ENCODE peak calls at places on chromosomes 11 and 22, in eight cellular contexts. T is fibroblast of pulmonary artery, J is Calu3, G is heart left ventricle, D is AG09309, E is mucosa of descending colon, A is upper lobe of right lung, F is cardiac fibroblast. K is an unnamed sample.

GRCh38 chr11:102368472-102368871 is 21.5 kb downstream of the BIRC2 start:
- DNase-seq in T (no peak), J (no peak), G (no peak), D (no peak), E (no peak), A (no peak), F (no peak), K (no peak)

GRCh38 chr11:78800089-78800690 is 225.5 kb upstream of the NARS2 start:
- DNase-seq in T (no peak), J (no peak), G (no peak), D (no peak), E (no peak), A (no peak), F (no peak), K (no peak)

GRCh38 chr11:69572861-69573260 is 68.1 kb upstream of the CCND1 start:
- DNase-seq in T (no peak), J (no peak), G (no peak), D (no peak), E (no peak), A (no peak), F (no peak), K (no peak)

GRCh38 chr11:59197990-59198389 is 14.7 kb downstream of the MPEG1 start:
- DNase-seq in T (peak), J (no peak), G (peak), D (peak), E (no peak), A (peak), F (peak), K (peak)

GRCh38 chr22:30354644-30355043 is 2.0 kb downstream of the SF3A1 start:
- DNase-seq in T (no peak), J (no peak), G (no peak), D (no peak), E (no peak), A (no peak), F (no peak), K (no peak)

GRCh38 chr11:18144243-18144642 is 11.9 kb downstream of the MRGPRX3 start:
- DNase-seq in T (no peak), J (peak), G (no peak), D (no peak), E (no peak), A (no peak), F (no peak), K (no peak)

GRCh38 chr22:36536717-36537116 is 7.8 kb upstream of the EIF3D start:
- DNase-seq in T (no peak), J (no peak), G (no peak), D (no peak), E (no peak), A (no peak), F (no peak), K (no peak)

GRCh38 chr11:70087446-70088167 is 9.5 kb downstream of the ANO1 start:
- DNase-seq in T (no peak), J (no peak), G (no peak), D (no peak), E (no peak), A (peak), F (no peak), K (no peak)

GRCh38 chr11:33452806-33453205 is 195.6 kb downstream of the HIPK3 start:
- DNase-seq in T (peak), J (peak), G (no peak), D (peak), E (no peak), A (no peak), F (peak), K (peak)

GRCh38 chr11:50182486-50182885 is 149.8 kb downstream of the OR4C45 start:
- DNase-seq in T (no peak), J (no peak), G (no peak), D (no peak), E (no peak), A (no peak), F (no peak), K (no peak)

GRCh38 chr22:38751422-38752346 is 4.1 kb downstream of the SUN2 start:
- DNase-seq in T (no peak), J (no peak), G (peak), D (no peak), E (peak), A (peak), F (no peak), K (no peak)

GRCh38 chr11:2420502-2421225 is 20.1 kb downstream of the TSSC4 start:
- DNase-seq in T (peak), J (peak), G (peak), D (no peak), E (peak), A (peak), F (peak), K (peak)

GRCh38 chr11:79400717-79401330 is 40.0 kb downstream of the TENM4 start:
- DNase-seq in T (peak), J (peak), G (peak), D (no peak), E (no peak), A (peak), F (peak), K (peak)

GRCh38 chr22:42862045-42862734 is 5.1 kb upstream of the ARFGAP3 start:
- DNase-seq in T (no peak), J (no peak), G (no peak), D (no peak), E (no peak), A (no peak), F (no peak), K (peak)

GRCh38 chr22:23218867-23219251 is 38.5 kb downstream of the BCR start:
- DNase-seq in T (peak), J (peak), G (peak), D (no peak), E (peak), A (peak), F (peak), K (no peak)

GRCh38 chr22:46450931-46451660 is 86.3 kb downstream of the CELSR1 start:
- DNase-seq in T (no peak), J (peak), G (no peak), D (no peak), E (peak), A (no peak), F (no peak), K (no peak)

GRCh38 chr11:17827006-17827405 is 92.4 kb downstream of the KCNC1 start:
- DNase-seq in T (no peak), J (no peak), G (no peak), D (no peak), E (no peak), A (no peak), F (no peak), K (no peak)

GRCh38 chr11:60607483-60607882 is 91.9 kb upstream of the MS4A8 start:
- DNase-seq in T (no peak), J (no peak), G (no peak), D (no peak), E (no peak), A (no peak), F (no peak), K (no peak)

GRCh38 chr22:36760716-36761115 is 15.2 kb downstream of the IFT27 start:
- DNase-seq in T (no peak), J (no peak), G (no peak), D (no peak), E (no peak), A (peak), F (no peak), K (no peak)

GRCh38 chr11:59615132-59615636 is 390 bp downstream of the OSBP start:
- DNase-seq in T (no peak), J (peak), G (peak), D (no peak), E (peak), A (peak), F (peak), K (no peak)

GRCh38 chr22:50671641-50672040 is 982 bp upstream of the SHANK3 start:
- DNase-seq in T (no peak), J (no peak), G (peak), D (no peak), E (no peak), A (no peak), F (no peak), K (no peak)

GRCh38 chr11:47154738-47155570 is 21.7 kb downstream of the ARFGAP2 start:
- DNase-seq in T (no peak), J (no peak), G (peak), D (no peak), E (no peak), A (no peak), F (no peak), K (no peak)

GRCh38 chr11:63560506-63561179 is 2.5 kb downstream of the PLAAT2 start:
- DNase-seq in T (no peak), J (peak), G (peak), D (no peak), E (peak), A (peak), F (peak), K (no peak)

GRCh38 chr11:8138526-8138925 is 30.3 kb downstream of the RIC3 start:
- DNase-seq in T (no peak), J (no peak), G (no peak), D (no peak), E (no peak), A (no peak), F (no peak), K (no peak)

GRCh38 chr11:74443071-74443864 is 24.1 kb downstream of the KCNE3 start:
- DNase-seq in T (peak), J (peak), G (no peak), D (no peak), E (no peak), A (no peak), F (peak), K (no peak)

GRCh38 chr11:49432242-49432848 is 223.9 kb upstream of the FOLH1 start:
- DNase-seq in T (no peak), J (no peak), G (no peak), D (no peak), E (no peak), A (no peak), F (no peak), K (no peak)

GRCh38 chr11:134027671-134028070 is 41.2 kb upstream of the JAM3 start:
- DNase-seq in T (no peak), J (no peak), G (no peak), D (no peak), E (no peak), A (no peak), F (no peak), K (no peak)

GRCh38 chr11:65960824-65961266 is 689 bp upstream of the SART1 start:
- DNase-seq in T (no peak), J (no peak), G (no peak), D (no peak), E (no peak), A (no peak), F (no peak), K (no peak)

GRCh38 chr11:95788921-95789505 is 569 bp downstream of the FAM76B start:
- DNase-seq in T (peak), J (peak), G (no peak), D (no peak), E (no peak), A (no peak), F (peak), K (peak)
- TF ChIP-seq CTCF in T (peak), J (no peak), G (no peak), D (peak), E (no peak), A (peak), F (peak), K (peak)

GRCh38 chr22:44291265-44292006 is 21.3 kb downstream of the SHISAL1 start:
- DNase-seq in T (no peak), J (no peak), G (no peak), D (no peak), E (no peak), A (no peak), F (no peak), K (no peak)
- TF ChIP-seq CTCF in T (no peak), J (no peak), G (no peak), D (no peak), E (no peak), A (no peak), F (no peak), K (no peak)

GRCh38 chr11:612201-612960 is 3.4 kb downstream of the IRF7 start:
- DNase-seq in T (peak), J (peak), G (no peak), D (no peak), E (peak), A (peak), F (peak), K (no peak)
- TF ChIP-seq CTCF in T (peak), J (no peak), G (no peak), D (peak), E (no peak), A (no peak), F (peak), K (peak)

GRCh38 chr22:26756675-26757293 is 99.4 kb downstream of the MIAT start:
- DNase-seq in T (peak), J (peak), G (peak), D (no peak), E (peak), A (peak), F (peak), K (peak)

GRCh38 chr22:26757496-26757895 is 100.1 kb downstream of the MIAT start:
- DNase-seq in T (no peak), J (no peak), G (no peak), D (no peak), E (no peak), A (no peak), F (no peak), K (no peak)

GRCh38 chr22:26751217-26751616 is 93.8 kb downstream of the MIAT start:
- DNase-seq in T (peak), J (no peak), G (no peak), D (no peak), E (no peak), A (no peak), F (peak), K (no peak)

GRCh38 chr22:26748845-26749244 is 91.5 kb downstream of the MIAT start:
- DNase-seq in T (no peak), J (no peak), G (no peak), D (no peak), E (no peak), A (no peak), F (no peak), K (no peak)

GRCh38 chr22:26753125-26753862 is 95.9 kb downstream of the MIAT start:
- DNase-seq in T (no peak), J (no peak), G (no peak), D (no peak), E (no peak), A (no peak), F (no peak), K (no peak)
- TF ChIP-seq CTCF in T (no peak), J (no peak), G (no peak), D (peak), E (no peak), A (no peak), F (peak), K (peak)

K was measured in HFFc6.